ENCODE peak calls at places on chromosome 14, in five cellular contexts. One of them, this sample, is unnamed.

GRCh38 chr14:101473045-101473729 is 88.1 kb upstream of the DIO3 start:
- DNase-seq in stimulated activated CD4-positive, alpha-beta T cell treated with anti-CD3 and anti-CD28 coated beads, Interleukin-15, amount 100 ng/mL, for 1 hour: no peak
- DNase-seq in upper lobe of right lung: peak; percentile 59
- DNase-seq in RWPE1: no peak
- DNase-seq in ovary: no peak
- DNase-seq in this sample: no peak

GRCh38 chr14:106841701-106842100 is 1315.3 kb downstream of the TMEM121 start:
- DNase-seq in ovary: no peak
- DNase-seq in upper lobe of right lung: no peak
- DNase-seq in stimulated activated CD4-positive, alpha-beta T cell treated with anti-CD3 and anti-CD28 coated beads, Interleukin-15, amount 100 ng/mL, for 1 hour: no peak
- DNase-seq in RWPE1: peak; percentile 34
- DNase-seq in this sample: no peak

GRCh38 chr14:68476212-68476964 is 316.5 kb downstream of the ZFP36L1 start:
- DNase-seq in ovary: no peak
- DNase-seq in stimulated activated CD4-positive, alpha-beta T cell treated with anti-CD3 and anti-CD28 coated beads, Interleukin-15, amount 100 ng/mL, for 1 hour: no peak
- DNase-seq in upper lobe of right lung: peak; percentile 76
- DNase-seq in RWPE1: peak; percentile 74
- DNase-seq in this sample: no peak

GRCh38 chr14:21440857-21441256 is 15.1 kb downstream of the CHD8 start:
- DNase-seq in stimulated activated CD4-positive, alpha-beta T cell treated with anti-CD3 and anti-CD28 coated beads, Interleukin-15, amount 100 ng/mL, for 1 hour: no peak
- DNase-seq in upper lobe of right lung: no peak
- DNase-seq in ovary: no peak
- DNase-seq in RWPE1: no peak
- DNase-seq in this sample: no peak

GRCh38 chr14:61625171-61625570 is 70.1 kb upstream of the HIF1A start:
- DNase-seq in ovary: no peak
- DNase-seq in stimulated activated CD4-positive, alpha-beta T cell treated with anti-CD3 and anti-CD28 coated beads, Interleukin-15, amount 100 ng/mL, for 1 hour: no peak
- DNase-seq in upper lobe of right lung: no peak
- DNase-seq in RWPE1: peak; percentile 12
- DNase-seq in this sample: no peak

GRCh38 chr14:76922092-76922491 is 95.9 kb downstream of the LRRC74A start:
- DNase-seq in RWPE1: no peak
- DNase-seq in ovary: no peak
- DNase-seq in stimulated activated CD4-positive, alpha-beta T cell treated with anti-CD3 and anti-CD28 coated beads, Interleukin-15, amount 100 ng/mL, for 1 hour: no peak
- DNase-seq in upper lobe of right lung: no peak
- DNase-seq in this sample: no peak

GRCh38 chr14:86013663-86014062 is 483.7 kb downstream of the FLRT2 start:
- DNase-seq in RWPE1: no peak
- DNase-seq in stimulated activated CD4-positive, alpha-beta T cell treated with anti-CD3 and anti-CD28 coated beads, Interleukin-15, amount 100 ng/mL, for 1 hour: no peak
- DNase-seq in upper lobe of right lung: no peak
- DNase-seq in ovary: no peak
- DNase-seq in this sample: no peak

GRCh38 chr14:24944800-24945199 is 105.1 kb downstream of the STXBP6 start:
- DNase-seq in upper lobe of right lung: no peak
- DNase-seq in RWPE1: no peak
- DNase-seq in ovary: no peak
- DNase-seq in stimulated activated CD4-positive, alpha-beta T cell treated with anti-CD3 and anti-CD28 coated beads, Interleukin-15, amount 100 ng/mL, for 1 hour: no peak
- DNase-seq in this sample: no peak

GRCh38 chr14:104950021-104950420 is 25.3 kb downstream of the PLD4 start:
- DNase-seq in ovary: peak; percentile 9
- DNase-seq in RWPE1: no peak
- DNase-seq in upper lobe of right lung: no peak
- DNase-seq in stimulated activated CD4-positive, alpha-beta T cell treated with anti-CD3 and anti-CD28 coated beads, Interleukin-15, amount 100 ng/mL, for 1 hour: no peak
- DNase-seq in this sample: no peak

GRCh38 chr14:77067632-77068514 is 30.2 kb upstream of the CIPC start:
- DNase-seq in upper lobe of right lung: peak; percentile 85
- DNase-seq in stimulated activated CD4-positive, alpha-beta T cell treated with anti-CD3 and anti-CD28 coated beads, Interleukin-15, amount 100 ng/mL, for 1 hour: peak; percentile 17
- DNase-seq in ovary: peak; percentile 77
- DNase-seq in RWPE1: peak; percentile 80
- DNase-seq in this sample: peak; percentile 45

This sample was measured in CD4-positive, alpha-beta memory T cell.